ENCODE peak calls at places on chromosome 7, in six cellular contexts. F is A549, K is body of pancreas, Q is thyroid gland, H is stomach, J is esophagus squamous epithelium. V is an unnamed sample. For H3K4me1, the result is how much of the 10 kb centered on the place peaks cover.

GRCh38 chr7:2108501-2109250 is 124.1 kb downstream of the MAD1L1 start:
- DNase-seq in F (no peak), K (no peak), H (no peak), J (no peak), Q (no peak), V (no peak)

GRCh38 chr7:100465702-100466311 is 1.7 kb upstream of the SPACDR start:
- DNase-seq in F (peak), K (peak), H (peak), J (no peak), Q (peak), V (no peak)

GRCh38 chr7:130048906-130049305 is 2.3 kb downstream of the ZC3HC1 start:
- DNase-seq in F (no peak), K (no peak), H (no peak), Q (no peak), J (no peak), V (no peak)

GRCh38 chr7:24227603-24228359 is 56.2 kb upstream of the NPY start:
- DNase-seq in F (no peak), J (no peak), Q (no peak), K (no peak), H (no peak), V (no peak)

GRCh38 chr7:90726120-90726519 is 130.0 kb downstream of the CDK14 start:
- DNase-seq in F (no peak), K (no peak), Q (no peak), H (no peak), J (no peak), V (no peak)

GRCh38 chr7:98286093-98286525 is 4.6 kb downstream of the BRI3 start:
- DNase-seq in K (peak), J (no peak), Q (peak), F (no peak), H (peak), V (no peak)

GRCh38 chr7:140358024-140358770 is 40.1 kb downstream of the SLC37A3 start:
- DNase-seq in K (no peak), F (no peak), Q (no peak), J (no peak), H (no peak), V (no peak)

GRCh38 chr7:122123746-122124145 is 20.3 kb downstream of the AASS start:
- DNase-seq in J (no peak), H (no peak), F (no peak), Q (no peak), K (no peak), V (no peak)

GRCh38 chr7:107194051-107194450 is 25.2 kb downstream of the HBP1 start:
- DNase-seq in J (no peak), Q (no peak), K (no peak), F (no peak), H (no peak), V (no peak)

GRCh38 chr7:95602421-95602820 is 6.1 kb upstream of the PDK4 start:
- DNase-seq in Q (no peak), J (no peak), H (no peak), K (no peak), F (no peak), V (no peak)

GRCh38 chr7:155506854-155507337 is 39.5 kb downstream of the CNPY1 start:
- DNase-seq in Q (no peak), F (peak), K (no peak), J (no peak), H (no peak), V (no peak)

GRCh38 chr7:101519324-101520017 is 109.6 kb downstream of the MYL10 start:
- DNase-seq in J (no peak), F (no peak), Q (no peak), H (no peak), K (no peak), V (no peak)

GRCh38 chr7:128920913-128921582 is 10.5 kb upstream of the KCP start:
- DNase-seq in Q (peak), K (no peak), F (no peak), H (peak), J (no peak), V (no peak)

GRCh38 chr7:15839415-15840100 is 153.1 kb upstream of the MEOX2 start:
- DNase-seq in Q (peak), K (peak), J (no peak), F (no peak), H (no peak), V (no peak)

GRCh38 chr7:44087914-44088838 is 5.8 kb upstream of the POLM start:
- DNase-seq in H (no peak), J (no peak), F (no peak), K (no peak), Q (no peak), V (no peak)

GRCh38 chr7:42350801-42351200 is 113.8 kb upstream of the GLI3 start:
- DNase-seq in F (no peak), K (no peak), J (no peak), H (no peak), Q (peak), V (no peak)

GRCh38 chr7:2299131-2299829 is 15.0 kb downstream of the SNX8 start:
- DNase-seq in Q (no peak), H (no peak), F (no peak), K (peak), J (no peak), V (no peak)

GRCh38 chr7:22697897-22698645 is 28.9 kb upstream of the IL6 start:
- DNase-seq in K (no peak), Q (no peak), J (no peak), F (no peak), H (no peak), V (no peak)

GRCh38 chr7:22140597-22140996 is 194.9 kb upstream of the CDCA7L start:
- DNase-seq in F (no peak), J (no peak), Q (no peak), K (no peak), H (no peak), V (no peak)

GRCh38 chr7:985915-986741 is 3.1 kb downstream of the CYP2W1 start:
- DNase-seq in F (no peak), K (peak), J (no peak), H (no peak), Q (no peak), V (no peak)
- TF ChIP-seq POLR2A in F (no peak), K (no peak), J (no peak), H (no peak), Q (no peak), V (no peak)

DNA sequence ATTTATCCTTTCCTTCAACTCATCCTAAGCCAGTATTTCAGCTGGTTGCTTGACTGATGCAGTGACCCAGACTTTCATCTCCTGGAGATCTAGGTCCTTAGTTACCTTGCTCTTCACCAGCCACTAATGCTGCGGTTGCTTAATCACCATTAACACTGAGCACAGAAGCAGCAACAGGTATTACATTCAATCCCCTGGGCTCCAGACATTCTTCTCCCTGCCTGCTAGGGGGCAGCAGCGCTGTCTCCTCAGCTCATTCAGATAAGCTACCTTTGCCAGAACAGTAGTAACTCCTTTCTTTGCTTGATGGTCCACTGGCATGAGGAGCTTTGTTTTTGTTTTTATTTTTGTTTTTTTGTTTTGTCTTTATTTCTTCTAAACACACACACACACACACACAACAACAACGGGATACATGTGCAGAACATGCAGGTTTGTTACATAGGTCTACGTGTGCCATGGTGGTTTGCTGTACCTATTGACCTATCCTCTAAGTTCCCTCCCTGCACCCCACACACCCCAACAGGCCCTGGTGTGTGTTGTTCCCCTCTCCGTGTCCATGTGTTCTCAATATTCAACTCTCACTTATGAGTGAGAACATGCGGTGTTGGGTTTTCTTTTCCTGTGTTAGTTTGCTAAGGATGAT is 1043.2 kb upstream of the C7orf33 start:
- DNase-seq in H (peak), F (no peak), J (no peak), K (peak), Q (peak), V (no peak)
- TF ChIP-seq CTCF in H (peak), F (peak), J (no peak), K (peak), Q (no peak), V (no peak)

GRCh38 chr7:30351274-30351673 is 66.9 kb downstream of the ZNRF2 start:
- DNase-seq in J (no peak), K (no peak), Q (no peak), H (no peak), F (no peak), V (no peak)

GRCh38 chr7:30353532-30353931 is 69.1 kb downstream of the ZNRF2 start:
- DNase-seq in J (no peak), F (no peak), Q (no peak), K (no peak), H (no peak), V (no peak)

GRCh38 chr7:30353932-30354607 is 69.7 kb downstream of the ZNRF2 start:
- DNase-seq in Q (no peak), J (no peak), H (no peak), K (no peak), F (no peak), V (no peak)

GRCh38 chr7:30351724-30352123 is 67.3 kb downstream of the ZNRF2 start:
- DNase-seq in Q (no peak), J (no peak), H (no peak), K (no peak), F (no peak), V (no peak)

DNA sequence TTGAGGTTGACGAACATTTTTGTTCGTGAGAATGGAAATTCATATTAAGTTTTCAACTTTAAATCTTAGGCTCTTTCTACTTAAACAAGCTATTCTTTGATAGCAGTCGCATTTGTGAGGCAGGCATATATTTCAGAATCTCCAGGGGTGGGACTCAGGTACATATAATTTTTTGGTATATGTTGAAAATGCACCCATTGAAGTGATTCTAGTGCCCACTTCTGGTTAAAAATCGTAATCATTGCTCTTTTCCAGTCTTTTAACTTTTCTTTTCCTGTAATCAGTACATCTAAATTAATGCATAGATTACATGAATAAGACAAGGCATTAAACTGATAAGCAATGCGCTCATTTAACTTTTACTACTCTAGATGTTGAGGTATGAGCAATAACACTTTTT is 67.8 kb downstream of the ZNRF2 start:
- DNase-seq in K (no peak), F (no peak), Q (no peak), J (no peak), H (no peak), V (no peak)
- H3K4me1 ChIP-seq in K (under half), F (under half), Q (under half), J (under half), H (under half), V (under half)

GRCh38 chr7:127592550-127592949 is 986 bp upstream of the FSCN3 start:
- DNase-seq in H (no peak), J (no peak), Q (no peak), F (no peak), K (no peak), V (no peak)
- TF ChIP-seq POLR2A in H (no peak), J (no peak), Q (no peak), F (no peak), K (no peak), V (no peak)

DNA sequence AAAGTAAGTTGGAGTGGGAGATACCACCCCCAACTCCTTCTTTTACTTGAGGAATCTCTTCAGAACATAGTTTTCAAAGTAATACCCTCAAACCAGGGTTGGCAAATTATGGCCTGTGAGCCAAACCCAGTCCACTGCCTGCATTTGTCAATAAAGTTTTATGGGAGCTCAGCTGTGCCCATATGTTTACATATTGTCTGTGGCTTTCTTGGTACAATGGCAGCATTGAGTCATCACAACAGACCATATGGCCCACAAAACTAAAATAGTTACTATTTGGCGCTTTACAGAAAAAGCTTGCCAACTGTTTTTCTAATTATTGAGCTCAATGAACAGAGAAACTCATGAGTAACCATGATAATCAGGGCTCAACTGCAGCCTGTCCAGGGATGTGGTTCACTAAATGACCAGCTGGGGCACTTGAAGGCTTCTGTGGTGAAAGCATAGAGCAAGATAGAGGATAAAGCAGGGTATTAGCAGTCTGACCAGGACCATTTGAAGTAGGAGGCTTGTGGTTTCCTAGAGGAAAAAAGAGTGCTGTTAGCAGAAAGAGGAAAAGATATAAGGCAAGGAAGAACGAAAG is 196.0 kb upstream of the GRB10 start:
- DNase-seq in Q (no peak), F (peak), J (no peak), H (no peak), K (no peak), V (no peak)
- TF ChIP-seq CTCF in Q (no peak), F (no peak), J (no peak), H (no peak), K (no peak), V (no peak)

DNA sequence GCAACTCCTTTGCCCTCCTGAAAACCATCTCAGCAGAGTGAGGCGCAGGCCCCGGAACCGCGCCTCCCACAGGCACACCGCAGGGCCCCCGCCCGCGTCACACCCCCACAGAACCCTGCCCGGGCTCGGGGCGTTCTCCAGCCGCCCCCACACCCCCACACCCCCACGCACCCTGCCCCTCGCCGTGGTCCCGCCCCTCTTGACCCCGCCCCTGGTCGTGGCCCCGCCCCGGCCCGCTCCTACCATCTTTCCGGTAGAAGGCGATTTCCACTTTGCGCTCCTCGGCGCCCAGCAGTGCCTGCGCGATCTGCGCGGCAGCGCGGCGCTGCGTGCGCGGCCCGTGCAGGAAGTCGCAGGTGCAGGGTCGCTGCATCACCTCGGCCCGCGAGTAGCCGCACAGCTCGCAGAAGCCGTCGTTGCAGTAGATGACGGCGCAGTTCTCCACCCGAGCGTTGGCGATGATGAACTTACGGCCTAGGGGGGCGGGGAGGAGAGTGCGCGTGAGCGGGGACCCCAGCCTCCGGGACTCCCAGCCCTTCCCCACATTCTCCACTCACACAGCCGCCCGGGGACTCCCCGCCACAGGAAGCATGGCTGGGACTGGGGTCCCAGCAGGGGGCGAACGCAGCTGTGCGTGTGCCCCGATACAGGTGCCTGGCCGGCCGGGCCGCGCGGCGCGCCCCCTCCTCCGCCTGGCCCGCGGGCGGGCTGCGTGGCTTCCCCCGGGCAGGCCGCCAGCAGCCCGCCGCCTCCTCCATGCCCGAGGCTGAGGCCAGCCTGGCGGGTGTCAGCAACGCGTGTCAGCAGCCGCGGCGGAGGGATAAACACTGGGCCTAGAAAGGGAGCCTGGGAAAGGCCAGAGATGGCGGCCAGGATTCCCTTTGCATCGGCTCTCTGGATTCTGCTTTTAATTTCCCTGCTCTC is 3.4 kb downstream of the KCNH2 start:
- DNase-seq in F (peak), J (no peak), Q (no peak), H (peak), K (peak), V (no peak)
- H3K4me1 ChIP-seq in F (under half), J (under half), Q (under half), H (under half), K (under half), V (under half)

DNA sequence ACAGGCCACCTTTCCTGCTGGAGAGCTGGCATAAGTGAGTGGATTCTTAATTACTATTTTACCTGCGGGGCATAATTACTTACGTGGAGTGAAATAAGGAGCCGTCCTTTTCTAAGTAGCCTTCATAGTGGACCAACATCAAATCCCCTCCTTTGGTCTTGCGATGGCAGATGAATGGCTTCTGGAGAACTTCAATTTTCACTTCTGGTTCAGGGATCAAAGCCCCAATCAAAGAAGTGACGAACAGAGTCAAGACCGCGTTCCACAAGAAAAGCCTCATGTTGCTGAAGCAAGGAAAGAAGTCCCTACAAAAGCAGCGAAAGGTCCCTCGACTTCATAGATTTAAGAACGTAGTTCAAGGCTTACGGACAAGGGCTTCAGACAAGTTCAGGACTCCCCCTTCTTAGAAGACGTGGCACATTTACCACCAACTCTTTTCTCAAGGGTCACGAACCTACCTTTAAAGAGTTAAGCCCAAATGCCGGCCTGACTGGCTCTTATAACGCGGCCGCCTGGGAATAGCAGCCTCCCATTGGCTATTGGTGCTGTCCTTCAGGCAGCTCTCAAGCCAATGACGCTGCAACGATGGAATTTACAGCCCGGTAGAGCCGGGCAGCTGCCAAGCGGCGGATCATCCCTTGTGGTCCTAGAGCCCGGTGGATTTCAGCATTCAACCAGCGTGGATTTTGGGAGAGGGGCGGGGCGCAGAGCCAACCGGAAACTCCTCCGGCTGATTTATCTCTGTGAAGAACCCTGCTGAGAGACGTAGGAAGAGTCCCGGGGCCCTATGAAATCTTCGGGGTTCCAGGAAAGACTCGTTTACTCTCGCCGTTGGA is at the start of gene FKBP14:
- DNase-seq in Q (peak), K (peak), H (peak), F (peak), J (peak), V (peak)
- TF ChIP-seq POLR2A in Q (peak), K (no peak), H (no peak), F (no peak), J (no peak), V (no peak)

GRCh38 chr7:99324966-99325596 is 617 bp upstream of the ARPC1A start:
- DNase-seq in H (no peak), K (no peak), Q (no peak), J (no peak), F (no peak), V (no peak)

GRCh38 chr7:99331002-99331401 is 5.3 kb downstream of the ARPC1A start:
- DNase-seq in J (no peak), F (no peak), K (no peak), Q (no peak), H (no peak), V (no peak)

GRCh38 chr7:99324559-99324958 is 1.1 kb upstream of the ARPC1A start:
- DNase-seq in J (no peak), K (no peak), F (no peak), H (no peak), Q (no peak), V (no peak)

GRCh38 chr7:99326408-99326782 is 697 bp downstream of the ARPC1A start:
- DNase-seq in J (no peak), H (no peak), Q (no peak), K (no peak), F (no peak), V (no peak)

DNA sequence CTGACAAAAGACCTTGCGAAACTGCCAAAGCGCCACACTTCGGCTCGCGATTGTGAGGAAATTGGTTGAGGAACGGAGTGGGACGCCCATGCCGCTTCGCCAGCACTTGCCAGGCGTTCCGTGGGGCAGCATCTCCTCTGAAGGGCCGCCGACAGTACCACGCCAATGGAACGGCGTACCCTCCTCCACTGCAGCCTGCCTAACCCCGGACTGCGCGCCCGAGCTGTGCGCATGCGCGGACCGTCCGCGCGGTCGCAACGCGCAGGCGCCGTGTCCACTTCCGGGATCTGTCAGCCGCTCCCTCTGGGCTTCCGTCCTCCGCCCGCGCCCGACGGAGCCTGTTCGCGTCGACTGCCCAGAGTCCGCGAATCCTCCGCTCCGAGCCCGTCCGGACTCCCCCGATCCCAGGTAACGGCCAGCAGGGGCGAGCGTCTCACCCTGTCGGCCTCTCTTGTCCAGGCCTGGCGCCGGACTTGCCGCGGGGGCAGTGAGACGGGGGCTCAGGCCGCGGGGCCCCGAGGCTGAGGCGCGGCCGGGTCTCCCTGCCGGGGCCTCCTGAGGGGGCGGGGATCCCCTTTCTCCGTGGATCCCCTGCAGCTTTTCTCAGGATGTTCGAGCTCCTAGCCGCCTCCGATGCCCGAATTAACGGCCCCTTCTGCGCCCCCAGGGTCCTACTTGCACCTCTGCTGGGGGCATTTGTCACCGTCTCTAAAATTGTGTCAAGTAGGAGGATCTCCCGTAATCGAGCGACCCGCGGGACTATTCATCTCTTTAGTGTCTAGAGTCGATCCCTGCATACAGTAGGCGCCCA is at the start of gene ARPC1A:
- DNase-seq in K (peak), F (peak), H (peak), J (peak), Q (peak), V (no peak)
- TF ChIP-seq CTCF in K (peak), F (no peak), H (no peak), J (peak), Q (no peak), V (no peak)